ENCODE peak calls at places on chromosomes 5 and 9, in seven cellular contexts. Y is SK-N-SH, N is PC-3, M is H9, G is mammary epithelial cell, W is keratinocyte, O is GM12878. C is an unnamed sample.
A peak's percentile ranks its signal among the peaks of the same experiment; 100 is the strongest.

GRCh38 chr5:145975361-145976066 is 39.1 kb downstream of the SH3RF2 start:
- DNase-seq in M (no peak), N (peak; percentile 84), Y (peak; percentile 19), G (peak; percentile 93), W (peak; percentile 66), O (no peak), C (peak; percentile 77)

GRCh38 chr5:143916441-143916840 is 104.5 kb downstream of the HMHB1 start:
- DNase-seq in W (no peak), O (no peak), M (no peak), N (no peak), G (no peak), Y (no peak), C (no peak)

GRCh38 chr5:16539169-16539666 is 73.6 kb upstream of the ZNF622 start:
- DNase-seq in G (peak; percentile 81), M (no peak), O (no peak), Y (no peak), N (peak; percentile 94), W (peak; percentile 42), C (peak; percentile 82)

GRCh38 chr9:35760651-35761050 is 6.6 kb upstream of the MSMP start:
- DNase-seq in Y (no peak), M (no peak), O (no peak), G (peak; percentile 41), N (peak; percentile 36), W (no peak), C (no peak)

GRCh38 chr5:131973981-131974380 is 28.5 kb upstream of the MEIKIN start:
- DNase-seq in Y (no peak), M (no peak), G (no peak), W (no peak), O (no peak), N (no peak), C (no peak)

GRCh38 chr5:64210866-64211265 is 45.2 kb downstream of the RNF180 start:
- DNase-seq in Y (no peak), G (peak; percentile 84), W (peak; percentile 26), O (no peak), N (peak; percentile 87), M (no peak), C (no peak)

GRCh38 chr5:83711982-83712601 is 8.6 kb downstream of the HAPLN1 start:
- DNase-seq in Y (peak; percentile 39), O (no peak), N (peak; percentile 78), M (no peak), W (no peak), G (peak; percentile 33), C (peak; percentile 37)

GRCh38 chr5:144369001-144369400 is 198.3 kb downstream of the KCTD16 start:
- DNase-seq in O (no peak), W (no peak), Y (no peak), G (no peak), N (no peak), M (no peak), C (no peak)

GRCh38 chr9:86639899-86640379 is 285.7 kb upstream of the TUT7 start:
- DNase-seq in N (peak; percentile 14), M (no peak), Y (no peak), G (no peak), O (no peak), W (no peak), C (peak; percentile 75)

GRCh38 chr9:86637515-86637914 is 283.3 kb upstream of the TUT7 start:
- DNase-seq in Y (peak; percentile 45), M (peak; percentile 83), G (no peak), N (no peak), O (no peak), W (no peak), C (no peak)

GRCh38 chr9:86639287-86639686 is 285.1 kb upstream of the TUT7 start:
- DNase-seq in Y (no peak), M (no peak), N (no peak), W (no peak), G (no peak), O (no peak), C (no peak)

GRCh38 chr9:86636614-86637013 is 282.4 kb upstream of the TUT7 start:
- DNase-seq in G (no peak), W (no peak), O (no peak), M (no peak), Y (no peak), N (no peak), C (no peak)

GRCh38 chr9:86638109-86638508 is 283.9 kb upstream of the TUT7 start:
- DNase-seq in O (no peak), G (no peak), Y (no peak), N (no peak), W (no peak), M (no peak), C (no peak)
- H4K20me1 ChIP-seq in O (no peaks in the 10 kb centered on the region), G (no peaks in the 10 kb centered on the region), Y (no peaks in the 10 kb centered on the region), N (no peaks in the 10 kb centered on the region), W (no peaks in the 10 kb centered on the region), M (no peaks in the 10 kb centered on the region), C (no peaks in the 10 kb centered on the region)

GRCh38 chr5:179678238-179679013 is 2.4 kb downstream of the CBY3 start:
- DNase-seq in Y (peak; percentile 98), G (peak; percentile 90), O (peak; percentile 86), M (peak; percentile 94), N (peak; percentile 91), W (peak; percentile 82), C (peak; percentile 94)
- TF ChIP-seq CTCF in Y (no peak), G (no peak), O (peak; percentile 21), M (no peak), N (no peak), W (peak; percentile 16), C (no peak)

GRCh38 chr5:171931163-171931562 is 75.3 kb downstream of the FBXW11 start:
- DNase-seq in G (no peak), M (no peak), O (no peak), N (no peak), Y (no peak), W (no peak), C (no peak)

GRCh38 chr5:171938358-171938757 is 68.1 kb downstream of the FBXW11 start:
- DNase-seq in Y (no peak), N (no peak), M (no peak), W (no peak), O (no peak), G (no peak), C (no peak)

GRCh38 chr5:171937351-171937750 is 69.1 kb downstream of the FBXW11 start:
- DNase-seq in W (no peak), O (no peak), N (no peak), Y (no peak), M (no peak), G (no peak), C (no peak)

DNA sequence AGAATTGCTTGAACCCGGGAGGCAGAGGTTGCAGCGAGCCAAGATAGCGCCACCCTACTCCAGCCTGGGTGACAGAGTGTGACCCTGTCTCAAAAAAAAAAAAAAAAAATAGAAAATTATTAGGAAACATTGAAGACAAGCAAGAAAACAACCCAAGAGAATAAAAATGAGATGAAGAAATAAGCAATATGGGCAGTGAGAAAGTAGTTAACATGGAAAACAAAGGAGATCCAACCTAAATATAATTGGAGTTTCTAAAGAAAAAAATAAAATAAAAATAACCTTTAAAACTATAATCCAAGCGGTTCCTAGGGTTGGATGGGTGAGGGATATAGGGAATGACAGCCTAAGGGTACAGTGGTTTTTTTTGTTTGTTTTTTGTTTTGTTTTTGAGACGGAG is 71.9 kb downstream of the FBXW11 start:
- DNase-seq in N (no peak), O (no peak), W (no peak), Y (no peak), G (no peak), M (no peak), C (no peak)
- H4K20me1 ChIP-seq in N (peaks cover 4% of the 10 kb centered on the region), O (no peaks in the 10 kb centered on the region), W (no peaks in the 10 kb centered on the region), Y (peaks cover 46% of the 10 kb centered on the region), G (no peaks in the 10 kb centered on the region), M (no peaks in the 10 kb centered on the region), C (peaks cover 23% of the 10 kb centered on the region)

GRCh38 chr5:140162275-140162674 is 12.7 kb upstream of the CYSTM1 start:
- DNase-seq in G (no peak), M (no peak), Y (no peak), W (no peak), N (no peak), O (no peak), C (no peak)

GRCh38 chr5:140166911-140167310 is 8.1 kb upstream of the CYSTM1 start:
- DNase-seq in G (no peak), N (no peak), Y (no peak), M (no peak), W (no peak), O (no peak), C (no peak)

GRCh38 chr5:140162781-140163180 is 12.2 kb upstream of the CYSTM1 start:
- DNase-seq in N (no peak), Y (no peak), W (no peak), M (no peak), G (no peak), O (no peak), C (no peak)

GRCh38 chr5:140165921-140166270 is 9.1 kb upstream of the CYSTM1 start:
- DNase-seq in N (no peak), M (no peak), O (no peak), G (no peak), Y (no peak), W (no peak), C (no peak)

GRCh38 chr5:140165101-140165920 is 9.7 kb upstream of the CYSTM1 start:
- DNase-seq in W (no peak), M (no peak), Y (no peak), G (no peak), O (no peak), N (peak; percentile 41), C (peak; percentile 20)
- TF ChIP-seq CTCF in W (no peak), M (no peak), Y (no peak), G (no peak), O (no peak), N (no peak), C (no peak)

GRCh38 chr9:3342159-3342777 is 183.5 kb downstream of the RFX3 start:
- DNase-seq in G (peak; percentile 58), M (no peak), W (no peak), O (no peak), N (no peak), Y (no peak), C (no peak)
- H4K20me1 ChIP-seq in G (no peaks in the 10 kb centered on the region), M (no peaks in the 10 kb centered on the region), W (no peaks in the 10 kb centered on the region), O (no peaks in the 10 kb centered on the region), N (no peaks in the 10 kb centered on the region), Y (no peaks in the 10 kb centered on the region), C (no peaks in the 10 kb centered on the region)

GRCh38 chr5:124631874-124632550 is 114.4 kb downstream of the ZNF608 start:
- DNase-seq in O (no peak), Y (no peak), M (no peak), G (no peak), N (no peak), W (no peak), C (no peak)
- TF ChIP-seq CTCF in O (no peak), Y (no peak), M (peak; percentile 32), G (no peak), N (no peak), W (no peak), C (no peak)

DNA sequence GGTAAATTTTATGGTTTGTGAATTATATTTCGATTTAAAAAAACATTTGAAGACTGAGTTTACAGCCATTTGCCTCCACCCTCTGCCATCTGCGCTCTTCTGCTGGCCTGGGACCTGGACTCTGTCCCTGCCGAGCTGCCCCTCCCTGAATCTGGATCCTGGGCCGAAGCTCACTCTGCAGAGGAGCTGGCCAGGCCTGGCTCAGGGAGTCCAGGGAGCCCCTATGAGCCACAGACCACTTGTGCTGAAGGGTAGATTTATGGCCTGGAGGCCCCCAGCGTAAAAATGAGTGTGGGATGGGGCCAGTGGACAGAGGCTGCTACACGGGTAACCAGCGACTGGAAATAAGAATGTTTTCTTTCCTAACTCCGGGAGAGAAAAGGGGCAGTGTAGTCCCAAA is 129.8 kb downstream of the FGF18 start:
- DNase-seq in W (no peak), N (no peak), M (no peak), O (no peak), Y (no peak), G (no peak), C (no peak)
- H4K20me1 ChIP-seq in W (no peaks in the 10 kb centered on the region), N (no peaks in the 10 kb centered on the region), M (no peaks in the 10 kb centered on the region), O (no peaks in the 10 kb centered on the region), Y (no peaks in the 10 kb centered on the region), G (no peaks in the 10 kb centered on the region), C (no peaks in the 10 kb centered on the region)

GRCh38 chr9:88388203-88388885 is at the start of gene SPIN1:
- DNase-seq in W (no peak), M (peak; percentile 88), G (no peak), Y (peak; percentile 98), N (peak; percentile 76), O (no peak), C (peak; percentile 95)
- TF ChIP-seq CTCF in W (peak; percentile 49), M (peak; percentile 48), G (peak; percentile 28), Y (no peak), N (no peak), O (peak; percentile 54), C (no peak)